ENCODE peak calls at places on chromosomes 3 and 15, in four cellular contexts. F, E, L and N are unnamed samples.

GRCh38 chr3:61571516-61572336 is 10.4 kb downstream of the PTPRG start:
- DNase-seq in F (peak), E (peak), L (peak), N (no peak)

GRCh38 chr3:46850468-46850780 is 12.8 kb downstream of the MYL3 start:
- DNase-seq in L (no peak), E (no peak), F (no peak), N (no peak)

GRCh38 chr15:67824157-67824899 is 981 bp upstream of the SKOR1 start:
- DNase-seq in F (no peak), E (no peak), L (no peak), N (no peak)

GRCh38 chr3:184513276-184514150 is 48.1 kb upstream of the EPHB3 start:
- DNase-seq in L (peak), E (peak), F (peak), N (peak)

GRCh38 chr3:180836766-180837165 is 75.7 kb upstream of the FXR1 start:
- DNase-seq in F (no peak), L (no peak), E (no peak), N (no peak)

GRCh38 chr3:64405211-64405818 is 180.0 kb upstream of the PRICKLE2 start:
- DNase-seq in L (no peak), F (no peak), E (no peak), N (no peak)

GRCh38 chr3:119292666-119293065 is 1.5 kb upstream of the ARHGAP31 start:
- DNase-seq in F (no peak), E (no peak), L (no peak), N (no peak)

GRCh38 chr15:47552978-47553608 is 164.2 kb upstream of the SEMA6D start:
- DNase-seq in E (no peak), F (no peak), L (no peak), N (no peak)

GRCh38 chr3:65052101-65052500 is 364.3 kb upstream of the ADAMTS9 start:
- DNase-seq in F (peak), L (peak), E (no peak), N (no peak)

GRCh38 chr15:89406218-89406716 is 71.6 kb upstream of the POLG start:
- DNase-seq in L (no peak), E (no peak), F (no peak), N (no peak)

GRCh38 chr3:11953778-11954177 is 50.4 kb upstream of the SYN2 start:
- DNase-seq in F (no peak), E (peak), L (no peak), N (no peak)

GRCh38 chr15:55742498-55742926 is 440 bp downstream of the PRTG start:
- DNase-seq in E (no peak), F (peak), L (peak), N (no peak)

GRCh38 chr15:41917767-41918430 is 24.0 kb upstream of the SPTBN5 start:
- DNase-seq in F (peak), L (peak), E (peak), N (no peak)

GRCh38 chr3:194422188-194422587 is 23.1 kb upstream of the GP5 start:
- DNase-seq in L (peak), F (peak), E (no peak), N (no peak)

GRCh38 chr3:115858995-115859807 is 235.9 kb downstream of the GAP43 start:
- DNase-seq in F (no peak), L (no peak), E (no peak), N (no peak)

GRCh38 chr15:41494922-41495735 is 1.5 kb downstream of the ITPKA start:
- DNase-seq in E (no peak), F (no peak), L (no peak), N (no peak)